ENCODE peak calls at places on chromosomes 13 and 19, in five cellular contexts. N, I, M, J and K are unnamed samples.

GRCh38 chr13:28983661-28984060 is 163.5 kb downstream of the MTUS2 start:
- DNase-seq in M (no peak), J (no peak), N (no peak), I (no peak), K (no peak)

GRCh38 chr13:112112534-112113276 is 45.8 kb downstream of the SOX1 start:
- DNase-seq in I (no peak), M (no peak), J (no peak), N (no peak), K (no peak)

GRCh38 chr13:35720690-35721554 is 244.4 kb upstream of the MAB21L1 start:
- DNase-seq in N (no peak), M (peak; percentile 61), I (peak; percentile 51), J (peak; percentile 70), K (peak; percentile 71)

GRCh38 chr19:11481777-11482383 is 1.0 kb upstream of the ELAVL3 start:
- DNase-seq in J (no peak), N (no peak), I (peak; percentile 71), M (peak; percentile 96), K (peak; percentile 90)

GRCh38 chr13:56906909-56907308 is 233.8 kb upstream of the PRR20A start:
- DNase-seq in I (no peak), M (no peak), J (no peak), N (no peak), K (no peak)

GRCh38 chr19:39745645-39746044 is 7.8 kb upstream of the CLC start:
- DNase-seq in I (no peak), N (no peak), J (no peak), M (no peak), K (no peak)

GRCh38 chr13:92272177-92272576 is 873.8 kb downstream of the GPC5 start:
- DNase-seq in N (no peak), M (no peak), J (no peak), I (no peak), K (no peak)

GRCh38 chr13:32639502-32640105 is 53.4 kb downstream of the PDS5B start:
- DNase-seq in J (peak; percentile 55), M (peak; percentile 64), I (peak; percentile 72), N (peak; percentile 50), K (peak; percentile 19)

GRCh38 chr13:32246468-32246867 is 68.7 kb downstream of the ZAR1L start:
- DNase-seq in I (peak; percentile 74), N (no peak), J (peak; percentile 37), M (peak; percentile 61), K (peak; percentile 73)

GRCh38 chr13:79647518-79647917 is 166.6 kb downstream of the NDFIP2 start:
- DNase-seq in M (no peak), I (no peak), N (no peak), J (no peak), K (no peak)

GRCh38 chr13:23461544-23461943 is 28.0 kb upstream of the SACS start:
- DNase-seq in J (no peak), I (no peak), M (no peak), N (no peak), K (no peak)

GRCh38 chr19:38316477-38317067 is 825 bp upstream of the YIF1B start:
- DNase-seq in J (no peak), I (no peak), M (no peak), N (no peak), K (no peak)

GRCh38 chr13:114054269-114054668 is 78.2 kb downstream of the RASA3 start:
- DNase-seq in N (no peak), I (no peak), M (peak; percentile 30), J (no peak), K (no peak)

GRCh38 chr13:62997696-62998095 is 1582.0 kb upstream of the PCDH20 start:
- DNase-seq in I (no peak), N (no peak), M (no peak), J (no peak), K (no peak)

GRCh38 chr19:14300281-14300680 is 81.0 kb upstream of the ADGRE5 start:
- DNase-seq in I (no peak), J (no peak), N (no peak), M (no peak), K (no peak)

GRCh38 chr19:869245-870177 is 10.0 kb downstream of the CFD start:
- DNase-seq in N (peak; percentile 58), M (no peak), I (peak; percentile 96), J (peak; percentile 86), K (no peak)

GRCh38 chr13:71209217-71209616 is 657.8 kb downstream of the DACH1 start:
- DNase-seq in M (no peak), I (no peak), J (no peak), N (no peak), K (no peak)

GRCh38 chr13:66952507-66952906 is 277.6 kb downstream of the PCDH9 start:
- DNase-seq in M (no peak), N (no peak), J (no peak), I (no peak), K (no peak)

GRCh38 chr19:21422244-21422643 is 25.3 kb downstream of the ZNF493 start:
- DNase-seq in M (no peak), J (no peak), I (no peak), N (no peak), K (no peak)

GRCh38 chr13:76489299-76489698 is 396.9 kb downstream of the KCTD12 start:
- DNase-seq in M (no peak), I (no peak), J (no peak), N (no peak), K (no peak)

GRCh38 chr13:104976964-104977363 is 1558.5 kb downstream of the EFNB2 start:
- DNase-seq in M (no peak), N (no peak), I (no peak), J (no peak), K (no peak)

GRCh38 chr13:43545317-43545874 is 241.4 kb downstream of the ENOX1 start:
- DNase-seq in M (no peak), I (peak; percentile 35), J (no peak), N (no peak), K (no peak)

GRCh38 chr13:100646030-100646673 is 28.4 kb downstream of the TMTC4 start:
- DNase-seq in I (peak; percentile 44), N (no peak), J (no peak), M (peak; percentile 6), K (peak; percentile 61)
- TF ChIP-seq CTCF in I (peak; percentile 61), N (no peak), J (no peak), M (no peak), K (peak; percentile 69)

DNA sequence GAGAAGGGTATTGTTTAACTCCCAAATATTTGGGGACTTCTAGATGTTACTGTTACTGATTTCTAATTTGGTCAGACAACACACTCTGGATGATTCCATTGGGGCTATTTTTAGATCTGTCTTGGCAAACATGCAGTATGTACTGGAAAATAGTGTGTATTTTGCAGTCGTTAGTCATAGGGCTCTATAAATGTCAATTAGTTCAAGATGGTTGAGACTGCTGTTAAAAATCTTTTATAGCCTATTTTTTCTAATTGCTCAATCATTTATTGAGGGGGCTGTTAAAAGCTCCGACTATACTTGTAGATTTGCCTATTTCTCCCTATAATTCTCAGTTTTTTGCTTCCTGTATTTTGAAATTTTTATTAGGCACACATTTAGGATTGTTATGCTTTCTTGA is 31.4 kb downstream of the PPP5C start:
- DNase-seq in I (peak; percentile 66), J (no peak), N (no peak), M (no peak), K (no peak)
- TF ChIP-seq CTCF in I (no peak), J (no peak), N (no peak), M (no peak), K (no peak)

GRCh38 chr19:51047031-51047335 is 12.2 kb upstream of the KLK12 start:
- DNase-seq in N (no peak), M (no peak), J (no peak), I (no peak), K (no peak)

GRCh38 chr19:51044327-51044726 is 9.5 kb upstream of the KLK12 start:
- DNase-seq in J (no peak), I (no peak), M (no peak), N (no peak), K (no peak)

GRCh38 chr19:51040151-51040550 is 5.3 kb upstream of the KLK12 start:
- DNase-seq in I (no peak), N (no peak), M (no peak), J (no peak), K (no peak)

DNA sequence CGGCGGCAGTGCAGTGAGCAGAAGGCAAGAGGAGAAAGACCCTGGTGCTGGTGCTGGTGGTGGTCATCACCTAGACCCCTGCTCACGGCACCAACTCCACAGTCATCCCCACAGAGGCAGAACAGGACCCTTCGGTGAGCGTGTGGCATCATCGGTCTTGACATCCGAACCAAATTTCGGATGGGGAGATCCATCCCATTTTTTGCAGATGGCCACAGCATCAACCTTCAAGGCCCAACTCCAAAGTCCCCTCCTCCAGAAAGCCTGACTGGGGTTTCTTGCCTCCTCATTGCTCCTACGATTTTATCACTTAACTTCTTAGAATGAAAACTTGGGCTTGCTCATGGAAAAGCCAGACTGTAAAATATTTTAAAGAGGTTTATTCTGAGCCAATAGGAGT is 8.7 kb upstream of the KLK12 start:
- DNase-seq in J (no peak), I (no peak), M (no peak), N (no peak), K (no peak)
- TF ChIP-seq CTCF in J (no peak), I (no peak), M (no peak), N (no peak), K (no peak)

DNA sequence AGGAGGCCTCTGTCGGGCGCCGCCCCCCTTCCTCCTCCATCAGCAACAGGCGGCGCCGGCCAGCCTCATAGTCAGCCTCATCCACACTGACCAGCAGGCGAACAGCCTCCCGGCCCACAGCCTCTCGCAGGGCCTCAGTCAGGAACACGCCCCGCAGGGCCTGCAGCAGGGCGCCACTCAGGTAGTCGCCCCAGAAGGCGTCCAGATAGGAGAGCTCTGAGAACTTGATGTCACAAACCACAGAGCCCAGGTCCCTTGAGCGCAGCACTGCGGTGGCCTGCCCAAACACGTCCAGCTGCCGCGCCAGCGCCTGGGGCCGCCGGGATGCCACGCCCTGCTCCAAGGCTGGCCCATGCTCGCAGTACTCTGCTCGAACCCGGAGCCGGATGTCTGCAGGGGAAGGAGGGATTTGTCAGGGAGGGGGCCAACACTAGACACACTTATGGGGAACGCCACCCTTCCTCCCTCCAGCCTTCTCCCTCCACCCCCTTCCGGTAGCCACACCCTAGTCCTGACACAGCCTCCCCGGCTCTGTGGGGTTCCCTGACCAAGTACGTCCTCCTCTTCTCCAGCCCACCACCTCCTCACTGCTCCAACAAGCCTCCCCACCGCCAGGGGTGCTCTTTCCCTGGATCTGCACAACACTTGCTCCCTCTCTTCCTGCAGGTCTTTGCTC is 17.9 kb downstream of the DEDD2 start:
- DNase-seq in J (no peak), N (no peak), I (no peak), M (peak; percentile 84), K (no peak)
- TF ChIP-seq CTCF in J (no peak), N (no peak), I (no peak), M (peak; percentile 50), K (no peak)

GRCh38 chr19:30799854-30800755 is 427.9 kb downstream of the ZNF536 start:
- DNase-seq in M (peak; percentile 46), J (peak; percentile 42), N (no peak), I (no peak), K (peak; percentile 85)
- TF ChIP-seq CTCF in M (peak; percentile 58), J (no peak), N (peak; percentile 49), I (peak; percentile 53), K (peak; percentile 84)

GRCh38 chr19:23596872-23597271 is 90.1 kb downstream of the ZNF675 start:
- DNase-seq in I (no peak), N (no peak), M (no peak), J (no peak), K (no peak)
- TF ChIP-seq CTCF in I (no peak), N (no peak), M (no peak), J (no peak), K (no peak)

DNA sequence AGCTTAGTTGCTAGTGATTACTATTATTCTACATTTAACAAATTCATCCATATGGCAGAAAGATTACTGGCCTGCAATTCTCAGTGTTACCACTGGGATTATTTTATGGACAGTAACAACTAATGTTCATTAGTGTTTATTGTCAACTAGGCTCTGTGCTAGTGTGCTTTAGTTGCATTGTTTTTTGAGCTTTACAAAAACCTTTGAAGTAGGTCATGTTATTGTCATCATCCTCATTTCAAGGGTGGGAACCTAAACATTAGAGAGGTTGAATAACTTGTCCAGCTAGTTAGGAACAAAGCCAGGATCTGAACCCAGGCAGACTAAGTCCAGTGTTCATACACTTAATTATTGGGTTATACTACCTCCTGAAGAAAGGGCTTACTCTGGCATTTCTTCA is 27.8 kb upstream of the TDRD3 start:
- DNase-seq in J (no peak), N (no peak), M (no peak), I (no peak), K (no peak)
- TF ChIP-seq CTCF in J (no peak), N (no peak), M (peak; percentile 25), I (peak; percentile 34), K (peak; percentile 70)